ENCODE peak calls at places on chromosomes 4 and X, in nine cellular contexts. Y is uterus, L is astrocyte of the cerebellum, X is upper lobe of right lung, T is heart left ventricle, E is fibroblast of the aortic adventitia, M is H7, O is astrocyte of the spinal cord, P is lung. S is an unnamed sample.
A peak's percentile ranks its signal among the peaks of the same experiment; 100 is the strongest.

GRCh38 chrX:105837227-105837626 is 14.9 kb downstream of the NRK start:
- DNase-seq in T (peak; percentile 56), P (no peak), L (peak; percentile 92), O (peak; percentile 92), M (no peak), E (peak; percentile 40), Y (peak; percentile 70), X (no peak), S (no peak)

GRCh38 chr4:57231781-57232180 is 121.6 kb upstream of the IGFBP7 start:
- DNase-seq in T (no peak), E (no peak), X (no peak), L (no peak), P (no peak), M (no peak), O (no peak), Y (no peak), S (no peak)

GRCh38 chr4:48801739-48802138 is 21.7 kb upstream of the FRYL start:
- DNase-seq in T (peak; percentile 56), M (no peak), X (no peak), L (no peak), O (no peak), P (no peak), Y (no peak), E (peak; percentile 38), S (no peak)

GRCh38 chr4:185171373-185172071 is 28.5 kb downstream of the SLC25A4 start:
- DNase-seq in O (no peak), X (no peak), E (no peak), M (no peak), L (no peak), T (no peak), Y (no peak), P (no peak), S (no peak)

GRCh38 chrX:37672563-37672962 is 13.0 kb upstream of the XK start:
- DNase-seq in Y (no peak), E (no peak), T (no peak), M (no peak), P (no peak), L (no peak), O (no peak), X (no peak), S (no peak)

GRCh38 chr4:129994715-129995114 is 898.8 kb downstream of the C4orf33 start:
- DNase-seq in Y (no peak), P (no peak), M (no peak), E (no peak), T (no peak), X (no peak), L (no peak), O (no peak), S (no peak)

GRCh38 chr4:186644737-186645261 is 78.9 kb downstream of the FAT1 start:
- DNase-seq in E (peak; percentile 47), Y (no peak), T (no peak), L (no peak), P (no peak), M (no peak), X (no peak), O (peak; percentile 28), S (no peak)

GRCh38 chr4:22129454-22130075 is 181.0 kb upstream of the KCNIP4 start:
- DNase-seq in Y (no peak), P (no peak), M (peak; percentile 43), T (no peak), O (peak; percentile 32), E (peak; percentile 67), L (no peak), X (no peak), S (no peak)

GRCh38 chr4:107066622-107067021 is 30.5 kb upstream of the DKK2 start:
- DNase-seq in X (no peak), M (no peak), E (no peak), Y (no peak), P (no peak), O (no peak), T (no peak), L (no peak), S (no peak)

GRCh38 chr4:108068422-108068821 is 78.7 kb downstream of the HADH start:
- DNase-seq in P (no peak), T (no peak), Y (no peak), X (no peak), M (no peak), E (no peak), O (peak; percentile 21), L (no peak), S (no peak)

GRCh38 chr4:145132521-145133098 is 34.5 kb downstream of the ABCE1 start:
- DNase-seq in O (peak; percentile 38), E (peak; percentile 9), T (no peak), M (no peak), L (peak; percentile 23), Y (no peak), P (no peak), X (no peak), S (no peak)

GRCh38 chr4:124530464-124531077 is 182.0 kb downstream of the ANKRD50 start:
- DNase-seq in P (no peak), E (no peak), X (no peak), Y (no peak), O (no peak), M (no peak), T (no peak), L (no peak), S (no peak)

GRCh38 chrX:71181558-71181909 is 36.9 kb downstream of the NLGN3 start:
- DNase-seq in O (no peak), M (no peak), P (no peak), X (no peak), Y (no peak), T (peak; percentile 17), E (no peak), L (no peak), S (no peak)

GRCh38 chr4:25951390-25951952 is 37.5 kb downstream of the SMIM20 start:
- DNase-seq in T (no peak), L (no peak), O (no peak), Y (no peak), P (no peak), M (peak; percentile 55), E (no peak), X (no peak), S (no peak)

GRCh38 chr4:94459462-94460161 is 7.9 kb downstream of the PDLIM5 start:
- DNase-seq in X (no peak), L (no peak), O (no peak), M (no peak), T (no peak), E (no peak), Y (no peak), P (no peak), S (no peak)

GRCh38 chr4:14111730-14112171 is 484.2 kb upstream of the BOD1L1 start:
- DNase-seq in P (no peak), X (no peak), Y (no peak), M (no peak), T (no peak), L (peak; percentile 27), E (peak; percentile 60), O (peak; percentile 50), S (no peak)
- H3K4me3 ChIP-seq in P (no peak overlapping the region), X (no peak overlapping the region), Y (no peak overlapping the region), M (no peak overlapping the region), T (no peak overlapping the region), L (peak overlapping the region; percentile 17), E (no peak overlapping the region), O (peak overlapping the region; percentile 19), S (no peak overlapping the region)

GRCh38 chr4:53592686-53593641 is 1.7 kb upstream of the LNX1 start:
- DNase-seq in T (peak; percentile 26), L (no peak), Y (peak; percentile 33), P (peak; percentile 50), O (peak; percentile 35), M (peak; percentile 76), X (peak; percentile 73), E (no peak), S (no peak)
- H3K4me3 ChIP-seq in T (peak overlapping the region; percentile 27), L (peak overlapping the region; percentile 7), Y (no peak overlapping the region), P (no peak overlapping the region), O (peak overlapping the region; percentile 17), M (peak overlapping the region; percentile 31), X (peak overlapping the region; percentile 8), E (no peak overlapping the region), S (no peak overlapping the region)

DNA sequence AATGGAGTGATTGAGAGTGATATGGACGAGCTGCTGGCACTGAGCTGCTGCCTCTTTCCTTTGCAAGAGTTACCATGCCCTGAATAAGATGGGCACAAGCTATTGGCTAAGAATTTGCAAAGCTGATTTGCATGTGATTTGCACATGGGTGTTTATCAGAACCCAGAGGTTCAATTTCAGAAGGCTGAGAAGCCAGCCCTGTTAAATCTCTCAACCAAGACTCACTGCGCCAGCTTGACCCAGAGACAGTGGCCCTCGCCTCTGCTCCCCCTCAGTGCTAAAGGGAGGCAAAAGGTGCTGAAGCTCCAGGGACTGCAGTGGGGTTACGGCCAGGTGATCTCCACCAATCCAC is 701 bp downstream of the ARHGAP4 start:
- DNase-seq in E (no peak), X (no peak), M (no peak), L (no peak), T (no peak), Y (no peak), P (no peak), O (no peak), S (no peak)
- H3K4me3 ChIP-seq in E (no peak overlapping the region), X (peak overlapping the region; percentile 60), M (peak overlapping the region; percentile 66), L (no peak overlapping the region), T (peak overlapping the region; percentile 62), Y (no peak overlapping the region), P (peak overlapping the region; percentile 22), O (no peak overlapping the region), S (peak overlapping the region; percentile 24)

GRCh38 chrX:112056886-112057285 is 25.7 kb downstream of the TRPC5 start:
- DNase-seq in P (no peak), T (no peak), Y (no peak), L (no peak), E (no peak), O (no peak), M (no peak), X (no peak), S (no peak)

GRCh38 chrX:112051546-112051945 is 31.0 kb downstream of the TRPC5 start:
- DNase-seq in E (no peak), L (no peak), T (no peak), M (no peak), Y (no peak), P (no peak), O (no peak), X (no peak), S (no peak)

GRCh38 chrX:112058255-112058654 is 24.3 kb downstream of the TRPC5 start:
- DNase-seq in M (no peak), Y (no peak), P (no peak), O (no peak), T (no peak), E (no peak), L (no peak), X (no peak), S (no peak)

GRCh38 chrX:112048707-112049106 is 33.9 kb downstream of the TRPC5 start:
- DNase-seq in Y (no peak), P (no peak), L (no peak), X (no peak), E (no peak), O (no peak), M (no peak), T (no peak), S (no peak)

GRCh38 chrX:112053169-112053568 is 29.4 kb downstream of the TRPC5 start:
- DNase-seq in X (no peak), L (no peak), O (no peak), Y (no peak), M (no peak), E (no peak), T (no peak), P (no peak), S (no peak)
- H3K4me3 ChIP-seq in X (no peak overlapping the region), L (no peak overlapping the region), O (no peak overlapping the region), Y (no peak overlapping the region), M (no peak overlapping the region), E (no peak overlapping the region), T (no peak overlapping the region), P (no peak overlapping the region), S (no peak overlapping the region)